ENCODE peak calls at places on chromosomes 2 and 18, in six cellular contexts. One of them, this sample, is unnamed.

GRCh38 chr2:39696072-39696471 is 30.4 kb downstream of the TMEM178A start:
- DNase-seq in stimulated activated CD4-positive, alpha-beta T cell treated with anti-CD3 and anti-CD28 coated beads, Interleukin-1b, Interleukin-23, amount 100 ng/mL, for 48 hours: no peak
- DNase-seq in AG09309: peak
- DNase-seq in ELF-1: peak
- DNase-seq in Calu3: peak
- DNase-seq in left ventricle myocardium superior: no peak
- DNase-seq in this sample: no peak

GRCh38 chr18:80182855-80183254 is 64.5 kb downstream of the PARD6G start:
- DNase-seq in stimulated activated CD4-positive, alpha-beta T cell treated with anti-CD3 and anti-CD28 coated beads, Interleukin-1b, Interleukin-23, amount 100 ng/mL, for 48 hours: no peak
- DNase-seq in AG09309: no peak
- DNase-seq in ELF-1: no peak
- DNase-seq in Calu3: no peak
- DNase-seq in left ventricle myocardium superior: no peak
- DNase-seq in this sample: no peak

GRCh38 chr18:22169011-22169888 is at the start of gene GATA6:
- DNase-seq in stimulated activated CD4-positive, alpha-beta T cell treated with anti-CD3 and anti-CD28 coated beads, Interleukin-1b, Interleukin-23, amount 100 ng/mL, for 48 hours: peak
- DNase-seq in AG09309: peak
- DNase-seq in ELF-1: peak
- DNase-seq in Calu3: peak
- DNase-seq in left ventricle myocardium superior: peak
- DNase-seq in this sample: peak

GRCh38 chr2:25378731-25379490 is 37.2 kb upstream of the DNMT3A start:
- DNase-seq in stimulated activated CD4-positive, alpha-beta T cell treated with anti-CD3 and anti-CD28 coated beads, Interleukin-1b, Interleukin-23, amount 100 ng/mL, for 48 hours: no peak
- DNase-seq in AG09309: no peak
- DNase-seq in ELF-1: no peak
- DNase-seq in Calu3: no peak
- DNase-seq in left ventricle myocardium superior: no peak
- DNase-seq in this sample: no peak

GRCh38 chr2:233814063-233814435 is 35.9 kb downstream of the MROH2A start:
- DNase-seq in stimulated activated CD4-positive, alpha-beta T cell treated with anti-CD3 and anti-CD28 coated beads, Interleukin-1b, Interleukin-23, amount 100 ng/mL, for 48 hours: no peak
- DNase-seq in AG09309: no peak
- DNase-seq in ELF-1: peak
- DNase-seq in Calu3: peak
- DNase-seq in left ventricle myocardium superior: no peak
- DNase-seq in this sample: no peak

GRCh38 chr2:127585270-127585807 is 49.9 kb downstream of the MYO7B start:
- DNase-seq in stimulated activated CD4-positive, alpha-beta T cell treated with anti-CD3 and anti-CD28 coated beads, Interleukin-1b, Interleukin-23, amount 100 ng/mL, for 48 hours: no peak
- DNase-seq in AG09309: no peak
- DNase-seq in ELF-1: no peak
- DNase-seq in Calu3: no peak
- DNase-seq in left ventricle myocardium superior: no peak
- DNase-seq in this sample: no peak

GRCh38 chr2:226023383-226023782 is 623.9 kb downstream of the NYAP2 start:
- DNase-seq in stimulated activated CD4-positive, alpha-beta T cell treated with anti-CD3 and anti-CD28 coated beads, Interleukin-1b, Interleukin-23, amount 100 ng/mL, for 48 hours: no peak
- DNase-seq in AG09309: no peak
- DNase-seq in ELF-1: peak
- DNase-seq in Calu3: no peak
- DNase-seq in left ventricle myocardium superior: no peak
- DNase-seq in this sample: no peak

GRCh38 chr2:241777686-241778627 is 1.3 kb downstream of the GAL3ST2 start:
- DNase-seq in stimulated activated CD4-positive, alpha-beta T cell treated with anti-CD3 and anti-CD28 coated beads, Interleukin-1b, Interleukin-23, amount 100 ng/mL, for 48 hours: no peak
- DNase-seq in AG09309: no peak
- DNase-seq in ELF-1: peak
- DNase-seq in Calu3: no peak
- DNase-seq in left ventricle myocardium superior: peak
- DNase-seq in this sample: no peak

GRCh38 chr2:231680992-231681852 is 27.1 kb upstream of the PTMA start:
- DNase-seq in stimulated activated CD4-positive, alpha-beta T cell treated with anti-CD3 and anti-CD28 coated beads, Interleukin-1b, Interleukin-23, amount 100 ng/mL, for 48 hours: no peak
- DNase-seq in AG09309: no peak
- DNase-seq in ELF-1: peak
- DNase-seq in Calu3: peak
- DNase-seq in left ventricle myocardium superior: peak
- DNase-seq in this sample: peak

GRCh38 chr2:169916623-169917022 is 89.4 kb downstream of the UBR3 start:
- DNase-seq in stimulated activated CD4-positive, alpha-beta T cell treated with anti-CD3 and anti-CD28 coated beads, Interleukin-1b, Interleukin-23, amount 100 ng/mL, for 48 hours: no peak
- DNase-seq in AG09309: no peak
- DNase-seq in ELF-1: no peak
- DNase-seq in Calu3: no peak
- DNase-seq in left ventricle myocardium superior: no peak
- DNase-seq in this sample: no peak

GRCh38 chr18:61892683-61893303 is at the start of gene RNF152:
- DNase-seq in stimulated activated CD4-positive, alpha-beta T cell treated with anti-CD3 and anti-CD28 coated beads, Interleukin-1b, Interleukin-23, amount 100 ng/mL, for 48 hours: peak
- DNase-seq in AG09309: no peak
- DNase-seq in ELF-1: peak
- DNase-seq in Calu3: no peak
- DNase-seq in left ventricle myocardium superior: peak
- DNase-seq in this sample: peak

GRCh38 chr2:179106342-179107178 is 56.6 kb upstream of the CCDC141 start:
- DNase-seq in stimulated activated CD4-positive, alpha-beta T cell treated with anti-CD3 and anti-CD28 coated beads, Interleukin-1b, Interleukin-23, amount 100 ng/mL, for 48 hours: peak
- DNase-seq in AG09309: peak
- DNase-seq in ELF-1: no peak
- DNase-seq in Calu3: peak
- DNase-seq in left ventricle myocardium superior: no peak
- DNase-seq in this sample: no peak

GRCh38 chr2:30756051-30756719 is 51.1 kb downstream of the CAPN13 start:
- DNase-seq in stimulated activated CD4-positive, alpha-beta T cell treated with anti-CD3 and anti-CD28 coated beads, Interleukin-1b, Interleukin-23, amount 100 ng/mL, for 48 hours: no peak
- DNase-seq in AG09309: no peak
- DNase-seq in ELF-1: peak
- DNase-seq in Calu3: peak
- DNase-seq in left ventricle myocardium superior: no peak
- DNase-seq in this sample: no peak

GRCh38 chr2:27147935-27148334 is 869 bp upstream of the TCF23 start:
- DNase-seq in stimulated activated CD4-positive, alpha-beta T cell treated with anti-CD3 and anti-CD28 coated beads, Interleukin-1b, Interleukin-23, amount 100 ng/mL, for 48 hours: no peak
- DNase-seq in AG09309: no peak
- DNase-seq in ELF-1: no peak
- DNase-seq in Calu3: no peak
- DNase-seq in left ventricle myocardium superior: no peak
- DNase-seq in this sample: no peak

GRCh38 chr2:172962824-172963223 is 112.8 kb upstream of the MAP3K20 start:
- DNase-seq in stimulated activated CD4-positive, alpha-beta T cell treated with anti-CD3 and anti-CD28 coated beads, Interleukin-1b, Interleukin-23, amount 100 ng/mL, for 48 hours: peak
- DNase-seq in AG09309: no peak
- DNase-seq in ELF-1: no peak
- DNase-seq in Calu3: peak
- DNase-seq in left ventricle myocardium superior: no peak
- DNase-seq in this sample: no peak

GRCh38 chr2:18514838-18515461 is 45.5 kb downstream of the RDH14 start:
- DNase-seq in stimulated activated CD4-positive, alpha-beta T cell treated with anti-CD3 and anti-CD28 coated beads, Interleukin-1b, Interleukin-23, amount 100 ng/mL, for 48 hours: no peak
- DNase-seq in AG09309: no peak
- DNase-seq in ELF-1: no peak
- DNase-seq in Calu3: no peak
- DNase-seq in left ventricle myocardium superior: no peak
- DNase-seq in this sample: no peak

GRCh38 chr2:111028720-111029119 is 92.0 kb upstream of the BCL2L11 start:
- DNase-seq in stimulated activated CD4-positive, alpha-beta T cell treated with anti-CD3 and anti-CD28 coated beads, Interleukin-1b, Interleukin-23, amount 100 ng/mL, for 48 hours: no peak
- DNase-seq in AG09309: no peak
- DNase-seq in ELF-1: no peak
- DNase-seq in Calu3: peak
- DNase-seq in left ventricle myocardium superior: no peak
- DNase-seq in this sample: no peak

GRCh38 chr2:402721-403120 is 114.8 kb upstream of the ALKAL2 start:
- DNase-seq in stimulated activated CD4-positive, alpha-beta T cell treated with anti-CD3 and anti-CD28 coated beads, Interleukin-1b, Interleukin-23, amount 100 ng/mL, for 48 hours: no peak
- DNase-seq in AG09309: no peak
- DNase-seq in ELF-1: no peak
- DNase-seq in Calu3: no peak
- DNase-seq in left ventricle myocardium superior: no peak
- DNase-seq in this sample: no peak

GRCh38 chr2:216777637-216778273 is 82.1 kb downstream of the TNP1 start:
- DNase-seq in stimulated activated CD4-positive, alpha-beta T cell treated with anti-CD3 and anti-CD28 coated beads, Interleukin-1b, Interleukin-23, amount 100 ng/mL, for 48 hours: peak
- DNase-seq in AG09309: no peak
- DNase-seq in ELF-1: peak
- DNase-seq in Calu3: peak
- DNase-seq in left ventricle myocardium superior: no peak
- DNase-seq in this sample: no peak

GRCh38 chr18:78741381-78742340 is 238.0 kb upstream of the SALL3 start:
- DNase-seq in stimulated activated CD4-positive, alpha-beta T cell treated with anti-CD3 and anti-CD28 coated beads, Interleukin-1b, Interleukin-23, amount 100 ng/mL, for 48 hours: no peak
- DNase-seq in AG09309: no peak
- DNase-seq in ELF-1: no peak
- DNase-seq in Calu3: no peak
- DNase-seq in left ventricle myocardium superior: no peak
- DNase-seq in this sample: no peak

GRCh38 chr2:99659874-99660273 is 170.1 kb upstream of the REV1 start:
- DNase-seq in stimulated activated CD4-positive, alpha-beta T cell treated with anti-CD3 and anti-CD28 coated beads, Interleukin-1b, Interleukin-23, amount 100 ng/mL, for 48 hours: no peak
- DNase-seq in AG09309: no peak
- DNase-seq in ELF-1: no peak
- DNase-seq in Calu3: no peak
- DNase-seq in left ventricle myocardium superior: no peak
- DNase-seq in this sample: no peak

GRCh38 chr2:101418704-101419663 is 31.7 kb upstream of the CREG2 start:
- DNase-seq in stimulated activated CD4-positive, alpha-beta T cell treated with anti-CD3 and anti-CD28 coated beads, Interleukin-1b, Interleukin-23, amount 100 ng/mL, for 48 hours: peak
- DNase-seq in AG09309: no peak
- DNase-seq in ELF-1: no peak
- DNase-seq in Calu3: peak
- DNase-seq in left ventricle myocardium superior: no peak
- DNase-seq in this sample: no peak

GRCh38 chr2:101732199-101732598 is 34.7 kb downstream of the MAP4K4 start:
- DNase-seq in stimulated activated CD4-positive, alpha-beta T cell treated with anti-CD3 and anti-CD28 coated beads, Interleukin-1b, Interleukin-23, amount 100 ng/mL, for 48 hours: no peak
- DNase-seq in AG09309: no peak
- DNase-seq in ELF-1: no peak
- DNase-seq in Calu3: no peak
- DNase-seq in left ventricle myocardium superior: no peak
- DNase-seq in this sample: no peak

GRCh38 chr2:177275671-177276070 is 11.1 kb upstream of the NFE2L2 start:
- DNase-seq in stimulated activated CD4-positive, alpha-beta T cell treated with anti-CD3 and anti-CD28 coated beads, Interleukin-1b, Interleukin-23, amount 100 ng/mL, for 48 hours: no peak
- DNase-seq in AG09309: no peak
- DNase-seq in ELF-1: no peak
- DNase-seq in Calu3: no peak
- DNase-seq in left ventricle myocardium superior: no peak
- DNase-seq in this sample: no peak

GRCh38 chr18:61400714-61401113 is 67.5 kb downstream of the CDH20 start:
- DNase-seq in stimulated activated CD4-positive, alpha-beta T cell treated with anti-CD3 and anti-CD28 coated beads, Interleukin-1b, Interleukin-23, amount 100 ng/mL, for 48 hours: no peak
- DNase-seq in AG09309: peak
- DNase-seq in ELF-1: no peak
- DNase-seq in Calu3: no peak
- DNase-seq in left ventricle myocardium superior: no peak
- DNase-seq in this sample: no peak

This sample was measured in Right ventricle myocardium superior.